ENCODE peak calls at places on chromosomes 16 and 17, in ten cellular contexts. Q is CD4-positive, CD25-positive, alpha-beta regulatory T cell; L is BE2C; K is tibial artery; F is breast epithelium; P is HAP-1; S is transverse colon; W is tibial nerve; C is cardiac muscle cell; A is psoas muscle. O is an unnamed sample.

GRCh38 chr16:72639494-72639893 is 408.4 kb downstream of the ZFHX3 start:
- DNase-seq in Q (no peak), L (no peak), K (no peak), F (no peak), P (no peak), S (no peak), W (no peak), C (no peak), A (no peak), O (no peak)

GRCh38 chr16:81964808-81965207 is 46.5 kb downstream of the SDR42E1 start:
- DNase-seq in Q (no peak), L (no peak), K (no peak), F (no peak), P (no peak), S (no peak), W (no peak), C (no peak), A (no peak), O (no peak)

GRCh38 chr17:51366866-51367265 is 106.5 kb downstream of the UTP18 start:
- DNase-seq in Q (no peak), L (no peak), K (no peak), F (no peak), P (no peak), S (no peak), W (no peak), C (no peak), A (no peak), O (no peak)

GRCh38 chr17:376936-377863 is 24.6 kb upstream of the RPH3AL start:
- DNase-seq in Q (no peak), L (no peak), K (peak; percentile 17), F (no peak), P (no peak), S (no peak), W (no peak), C (no peak), A (peak; percentile 72), O (no peak)

GRCh38 chr17:20008242-20009051 is 712 bp upstream of the SPECC1 start:
- DNase-seq in Q (peak; percentile 34), L (peak; percentile 9), K (peak; percentile 71), F (no peak), P (no peak), S (peak; percentile 28), W (no peak), C (no peak), A (no peak), O (no peak)

GRCh38 chr16:28309811-28310311 is 17.5 kb downstream of the SBK1 start:
- DNase-seq in Q (peak; percentile 99), L (no peak), K (no peak), F (no peak), P (no peak), S (peak; percentile 20), W (no peak), C (no peak), A (no peak), O (no peak)

GRCh38 chr16:57685633-57686032 is 9.0 kb upstream of the DRC7 start:
- DNase-seq in Q (no peak), L (no peak), K (no peak), F (no peak), P (no peak), S (no peak), W (no peak), C (no peak), A (no peak), O (no peak)

GRCh38 chr17:63834431-63835166 is 7.1 kb upstream of the FTSJ3 start:
- DNase-seq in Q (peak; percentile 80), L (peak; percentile 89), K (peak; percentile 70), F (no peak), P (peak; percentile 86), S (no peak), W (no peak), C (peak; percentile 85), A (peak; percentile 59), O (no peak)

GRCh38 chr17:78131172-78132085 is 858 bp downstream of the TMC8 start:
- DNase-seq in Q (peak; percentile 60), L (peak; percentile 18), K (peak; percentile 65), F (no peak), P (no peak), S (peak; percentile 32), W (no peak), C (no peak), A (no peak), O (no peak)

GRCh38 chr17:78132767-78133178 is 2.2 kb downstream of the TMC8 start:
- DNase-seq in Q (no peak), L (no peak), K (peak; percentile 62), F (no peak), P (no peak), S (no peak), W (no peak), C (no peak), A (no peak), O (no peak)

GRCh38 chr17:78130439-78131101 is at the start of gene TMC8:
- DNase-seq in Q (peak; percentile 97), L (no peak), K (no peak), F (no peak), P (no peak), S (peak; percentile 72), W (no peak), C (no peak), A (no peak), O (no peak)

GRCh38 chr17:78133179-78133951 is 2.8 kb downstream of the TMC8 start:
- DNase-seq in Q (no peak), L (peak; percentile 14), K (peak; percentile 58), F (no peak), P (no peak), S (no peak), W (no peak), C (no peak), A (no peak), O (no peak)

GRCh38 chr17:78132086-78132676 is 1.6 kb downstream of the TMC8 start:
- DNase-seq in Q (peak; percentile 91), L (no peak), K (peak; percentile 65), F (peak; percentile 69), P (no peak), S (peak; percentile 83), W (no peak), C (no peak), A (no peak), O (no peak)
- H3K4me1 ChIP-seq in Q (peaks cover 80% of the 10 kb centered on the region), L (no peaks in the 10 kb centered on the region), K (peaks cover 43% of the 10 kb centered on the region), F (peaks cover 5% of the 10 kb centered on the region), P (peaks cover 4% of the 10 kb centered on the region), S (peaks cover 46% of the 10 kb centered on the region), W (peaks cover 24% of the 10 kb centered on the region), C (peaks cover 4% of the 10 kb centered on the region), A (peaks cover 9% of the 10 kb centered on the region), O (peaks cover 60% of the 10 kb centered on the region)

DNA sequence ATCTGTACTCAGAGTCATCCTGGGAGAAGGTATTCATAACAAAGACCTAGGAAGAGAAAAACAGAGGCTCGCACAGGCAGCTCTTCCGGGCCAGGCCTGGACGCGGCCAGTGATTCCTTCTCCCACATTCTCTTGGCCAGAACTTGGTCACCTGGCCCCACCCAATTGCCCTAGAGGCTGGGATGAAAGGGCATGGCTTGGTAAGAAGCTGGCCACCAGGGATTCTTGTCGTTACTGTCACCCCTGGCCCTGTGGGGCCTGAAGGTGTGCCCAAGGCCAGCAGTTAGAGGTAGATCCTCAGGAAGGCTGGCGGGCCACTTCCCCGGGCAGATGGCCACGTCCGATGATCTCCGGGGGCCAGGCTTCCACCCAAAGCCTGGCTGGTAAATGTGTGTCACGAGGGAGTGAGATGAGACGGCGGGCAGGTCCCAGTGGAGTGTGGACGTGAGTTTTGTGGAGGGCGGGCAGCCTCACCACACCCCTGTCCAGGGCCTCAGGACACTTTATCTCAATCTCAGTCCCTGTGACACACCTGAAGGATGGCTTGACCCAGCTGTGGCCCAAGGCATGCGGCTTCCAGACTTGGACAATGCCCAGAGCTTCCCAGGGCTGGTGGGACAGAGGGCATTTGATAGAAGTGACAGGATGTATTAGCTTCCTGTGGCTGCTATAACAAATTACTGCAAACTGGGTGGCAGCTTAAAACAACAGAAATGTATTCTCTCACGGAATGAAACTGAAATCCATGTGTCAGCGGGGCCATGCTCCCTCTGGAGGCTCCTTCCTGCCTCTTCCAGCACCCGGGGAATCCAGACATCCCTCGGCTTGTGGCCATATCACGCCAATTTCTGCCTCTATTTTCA is 66.3 kb upstream of the GSE1 start:
- DNase-seq in Q (no peak), L (no peak), K (no peak), F (no peak), P (no peak), S (no peak), W (no peak), C (no peak), A (no peak), O (no peak)
- H3K4me1 ChIP-seq in Q (no peaks in the 10 kb centered on the region), L (peaks cover 25% of the 10 kb centered on the region), K (peaks cover 17% of the 10 kb centered on the region), F (no peaks in the 10 kb centered on the region), P (peaks cover 4% of the 10 kb centered on the region), S (peaks cover 25% of the 10 kb centered on the region), W (no peaks in the 10 kb centered on the region), C (peaks cover 15% of the 10 kb centered on the region), A (peaks cover 29% of the 10 kb centered on the region), O (peaks cover 27% of the 10 kb centered on the region)

GRCh38 chr16:3458852-3459361 is 15.4 kb downstream of the NAA60 start:
- DNase-seq in Q (peak; percentile 46), L (no peak), K (no peak), F (no peak), P (no peak), S (peak; percentile 68), W (no peak), C (no peak), A (no peak), O (no peak)

GRCh38 chr16:3461120-3461519 is 17.6 kb downstream of the NAA60 start:
- DNase-seq in Q (peak; percentile 47), L (no peak), K (no peak), F (no peak), P (no peak), S (no peak), W (no peak), C (no peak), A (no peak), O (no peak)

GRCh38 chr16:3460121-3460520 is 16.6 kb downstream of the NAA60 start:
- DNase-seq in Q (no peak), L (no peak), K (no peak), F (no peak), P (no peak), S (no peak), W (no peak), C (no peak), A (no peak), O (no peak)

GRCh38 chr16:3459401-3460090 is 16.1 kb downstream of the NAA60 start:
- DNase-seq in Q (peak; percentile 41), L (no peak), K (no peak), F (no peak), P (peak; percentile 87), S (no peak), W (no peak), C (no peak), A (no peak), O (no peak)

DNA sequence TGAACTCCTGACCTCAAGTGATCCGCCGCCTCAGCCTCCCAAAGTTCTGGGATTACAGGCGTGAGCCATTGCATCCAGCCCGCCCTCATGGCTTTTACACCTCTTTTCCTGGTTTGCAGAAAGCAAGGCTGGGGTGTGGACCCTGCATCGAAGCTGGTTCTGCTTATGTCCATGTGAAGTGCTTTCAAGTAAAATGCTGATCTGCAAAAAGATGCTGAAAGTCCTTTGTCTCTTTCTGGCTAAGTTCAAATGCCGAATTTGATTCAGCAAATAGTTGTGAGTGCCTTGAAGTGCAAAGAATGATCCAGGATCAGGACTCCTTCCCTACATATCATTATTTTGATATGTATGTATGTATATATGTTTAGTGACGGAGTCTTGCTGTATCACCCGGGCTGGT is 17.1 kb downstream of the NAA60 start:
- DNase-seq in Q (no peak), L (no peak), K (no peak), F (no peak), P (no peak), S (no peak), W (no peak), C (no peak), A (no peak), O (no peak)
- H3K4me1 ChIP-seq in Q (peaks cover 63% of the 10 kb centered on the region), L (peaks cover 8% of the 10 kb centered on the region), K (peaks cover 45% of the 10 kb centered on the region), F (no peaks in the 10 kb centered on the region), P (peaks cover 20% of the 10 kb centered on the region), S (peaks cover 83% of the 10 kb centered on the region), W (peaks cover 34% of the 10 kb centered on the region), C (peaks cover 37% of the 10 kb centered on the region), A (peaks cover 68% of the 10 kb centered on the region), O (no peaks in the 10 kb centered on the region)

GRCh38 chr17:59369026-59369724 is 37.7 kb downstream of the YPEL2 start:
- DNase-seq in Q (no peak), L (no peak), K (no peak), F (no peak), P (no peak), S (no peak), W (no peak), C (peak; percentile 54), A (no peak), O (no peak)

GRCh38 chr17:59371426-59372099 is 40.1 kb downstream of the YPEL2 start:
- DNase-seq in Q (no peak), L (no peak), K (peak; percentile 92), F (no peak), P (no peak), S (peak; percentile 37), W (peak; percentile 60), C (no peak), A (peak; percentile 79), O (peak; percentile 85)

GRCh38 chr17:59373879-59374495 is 42.5 kb downstream of the YPEL2 start:
- DNase-seq in Q (peak; percentile 59), L (no peak), K (peak; percentile 77), F (no peak), P (no peak), S (no peak), W (no peak), C (peak; percentile 94), A (peak; percentile 47), O (no peak)

GRCh38 chr17:59370580-59371299 is 39.3 kb downstream of the YPEL2 start:
- DNase-seq in Q (no peak), L (no peak), K (no peak), F (no peak), P (no peak), S (no peak), W (no peak), C (no peak), A (peak; percentile 56), O (no peak)

GRCh38 chr17:59372138-59372751 is 40.8 kb downstream of the YPEL2 start:
- DNase-seq in Q (no peak), L (no peak), K (peak; percentile 84), F (peak; percentile 37), P (no peak), S (peak; percentile 68), W (peak; percentile 38), C (peak; percentile 88), A (peak; percentile 41), O (peak; percentile 87)
- H3K4me1 ChIP-seq in Q (peaks cover 74% of the 10 kb centered on the region), L (peaks cover 25% of the 10 kb centered on the region), K (peaks cover 95% of the 10 kb centered on the region), F (peaks cover 45% of the 10 kb centered on the region), P (peaks cover 8% of the 10 kb centered on the region), S (peaks cover 97% of the 10 kb centered on the region), W (peaks cover 87% of the 10 kb centered on the region), C (peaks cover 75% of the 10 kb centered on the region), A (peaks cover 97% of the 10 kb centered on the region), O (peaks cover 99% of the 10 kb centered on the region)

O was measured in right atrium auricular region.